ENCODE peak calls at places on chromosomes 2 and 18, in nine cellular contexts. P is Daoy, Z is epithelial cell of proximal tubule, I is AG08395, G is cardiac fibroblast, Q is RCC 7860, X is substantia nigra, L is germinal center, D is body of pancreas. T is an unnamed sample.

GRCh38 chr18:73283788-73284187 is 416.0 kb upstream of the NETO1 start:
- DNase-seq in Q (no peak), D (no peak), P (peak; percentile 17), I (no peak), G (peak; percentile 10), L (no peak), X (no peak), Z (no peak), T (no peak)

GRCh38 chr18:22547807-22548561 is 130.3 kb upstream of the CTAGE1 start:
- DNase-seq in D (no peak), Q (no peak), L (no peak), X (no peak), P (no peak), Z (no peak), G (no peak), I (peak; percentile 43), T (no peak)

GRCh38 chr18:63155910-63156773 is 163.4 kb downstream of the BCL2 start:
- DNase-seq in L (no peak), D (no peak), X (no peak), I (no peak), Q (no peak), P (no peak), Z (no peak), G (no peak), T (no peak)

GRCh38 chr2:24214880-24215279 is 40.0 kb downstream of the FAM228A start:
- DNase-seq in P (no peak), X (no peak), G (no peak), D (no peak), I (no peak), L (peak; percentile 91), Q (no peak), Z (no peak), T (no peak)

GRCh38 chr2:120419073-120419472 is 73.1 kb downstream of the INHBB start:
- DNase-seq in L (no peak), X (no peak), D (peak; percentile 81), G (no peak), Q (no peak), I (no peak), Z (no peak), P (no peak), T (no peak)

GRCh38 chr2:84202166-84202565 is 256.9 kb downstream of the SUCLG1 start:
- DNase-seq in I (no peak), P (no peak), Q (no peak), L (no peak), Z (no peak), D (no peak), X (no peak), G (no peak), T (no peak)

GRCh38 chr2:16971722-16972234 is 306.1 kb upstream of the CYRIA start:
- DNase-seq in P (no peak), G (no peak), X (no peak), Q (no peak), L (no peak), Z (no peak), D (no peak), I (no peak), T (no peak)

GRCh38 chr18:57434177-57434535 is 1.0 kb upstream of the ONECUT2 start:
- DNase-seq in Q (no peak), D (no peak), X (no peak), Z (no peak), I (no peak), G (no peak), P (no peak), L (no peak), T (no peak)

GRCh38 chr2:233698740-233699139 is 6.0 kb downstream of the UGT1A6 start:
- DNase-seq in P (no peak), G (no peak), X (no peak), I (no peak), Z (no peak), Q (peak; percentile 45), D (no peak), L (no peak), T (no peak)

GRCh38 chr2:69466728-69467127 is 29.5 kb upstream of the NFU1 start:
- DNase-seq in Z (no peak), P (no peak), D (no peak), X (no peak), I (no peak), L (no peak), G (peak; percentile 23), Q (no peak), T (no peak)

GRCh38 chr2:232488097-232488711 is 570 bp upstream of the ECEL1 start:
- DNase-seq in P (no peak), G (no peak), D (no peak), X (no peak), L (no peak), Q (no peak), Z (no peak), I (no peak), T (no peak)

GRCh38 chr2:156380117-156380645 is 47.7 kb upstream of the NR4A2 start:
- DNase-seq in D (no peak), P (no peak), Q (no peak), L (no peak), I (no peak), X (no peak), G (no peak), Z (no peak), T (no peak)

GRCh38 chr2:101409699-101410098 is 22.4 kb upstream of the CREG2 start:
- DNase-seq in I (no peak), G (no peak), Q (no peak), D (no peak), Z (no peak), X (no peak), L (no peak), P (no peak), T (no peak)

GRCh38 chr2:9638532-9638931 is 7.7 kb upstream of the YWHAQ start:
- DNase-seq in Z (no peak), P (peak; percentile 95), I (peak; percentile 97), Q (peak; percentile 84), X (peak; percentile 86), D (peak; percentile 65), L (no peak), G (peak; percentile 95), T (peak; percentile 88)

GRCh38 chr18:57585846-57586242 is 658 bp downstream of the FECH start:
- DNase-seq in I (no peak), Z (no peak), Q (no peak), L (no peak), X (no peak), G (peak; percentile 3), P (no peak), D (no peak), T (no peak)

GRCh38 chr2:219167997-219168396 is 1.8 kb downstream of the SLC23A3 start:
- DNase-seq in X (no peak), L (no peak), D (no peak), I (no peak), P (no peak), G (no peak), Q (no peak), Z (no peak), T (no peak)

GRCh38 chr2:11123856-11124759 is 31.2 kb upstream of the SLC66A3 start:
- DNase-seq in Z (no peak), I (peak; percentile 73), X (peak; percentile 36), P (peak; percentile 70), G (peak; percentile 61), Q (peak; percentile 19), D (peak; percentile 80), L (peak; percentile 70), T (peak; percentile 48)

GRCh38 chr2:168974370-168974769 is 56.8 kb downstream of the ABCB11 start:
- DNase-seq in L (no peak), I (no peak), D (no peak), Q (no peak), Z (no peak), P (no peak), X (no peak), G (no peak), T (no peak)

GRCh38 chr2:177448031-177448430 is 55.5 kb downstream of the AGPS start:
- DNase-seq in P (no peak), D (no peak), Q (no peak), G (no peak), L (no peak), X (no peak), Z (no peak), I (no peak), T (no peak)

GRCh38 chr18:1191341-1191740 is 286.7 kb downstream of the ADCYAP1 start:
- DNase-seq in D (no peak), I (no peak), Q (no peak), Z (no peak), X (no peak), P (no peak), L (no peak), G (no peak), T (no peak)

GRCh38 chr2:177165731-177166711 is 46.6 kb upstream of the HNRNPA3 start:
- DNase-seq in X (no peak), P (peak; percentile 64), I (no peak), D (no peak), L (peak; percentile 47), G (peak; percentile 32), Z (no peak), Q (peak; percentile 48), T (no peak)

GRCh38 chr2:241540766-241541561 is 17.6 kb upstream of the BOK start:
- DNase-seq in Z (no peak), P (peak; percentile 56), L (peak; percentile 89), I (peak; percentile 87), Q (no peak), X (peak; percentile 59), D (peak; percentile 67), G (peak; percentile 65), T (peak; percentile 44)

T was measured in occipital lobe.